ENCODE peak calls at places on chromosome 12, in five cellular contexts. V is CD8-positive, alpha-beta memory T cell; O is kidney; A is adrenal gland; Q is prostate gland. R is an unnamed sample.

GRCh38 chr12:25054783-25055144 is 105.9 kb upstream of the BCAT1 start:
- DNase-seq in V (peak), O (no peak), A (no peak), Q (no peak), R (no peak)

GRCh38 chr12:28793767-28794166 is 355.3 kb upstream of the FAR2 start:
- DNase-seq in V (no peak), O (no peak), A (no peak), Q (no peak), R (no peak)

GRCh38 chr12:128661216-128661550 is 162.6 kb downstream of the SLC15A4 start:
- DNase-seq in V (no peak), O (no peak), A (no peak), Q (no peak), R (peak)

GRCh38 chr12:34401659-34402227 is 379.4 kb downstream of the ALG10 start:
- DNase-seq in V (no peak), O (peak), A (peak), Q (peak), R (peak)

GRCh38 chr12:57372233-57372632 is 58.6 kb downstream of the R3HDM2 start:
- DNase-seq in V (no peak), O (no peak), A (peak), Q (no peak), R (no peak)

GRCh38 chr12:54624316-54625279 is 10.1 kb downstream of the LACRT start:
- DNase-seq in V (no peak), O (no peak), A (peak), Q (no peak), R (no peak)

GRCh38 chr12:120252071-120252906 is 13.2 kb downstream of the PXN start:
- DNase-seq in V (peak), O (no peak), A (no peak), Q (no peak), R (no peak)

GRCh38 chr12:82817368-82817767 is 130.7 kb downstream of the TMTC2 start:
- DNase-seq in V (no peak), O (no peak), A (no peak), Q (no peak), R (no peak)

GRCh38 chr12:40559865-40560264 is 132.4 kb upstream of the CNTN1 start:
- DNase-seq in V (no peak), O (no peak), A (no peak), Q (no peak), R (no peak)

GRCh38 chr12:118164798-118165486 is 29.0 kb downstream of the PEBP1 start:
- DNase-seq in V (no peak), O (no peak), A (peak), Q (no peak), R (no peak)

GRCh38 chr12:12333407-12333831 is 16.6 kb downstream of the MANSC1 start:
- DNase-seq in V (no peak), O (no peak), A (peak), Q (no peak), R (peak)

GRCh38 chr12:106080111-106080732 is 58.5 kb downstream of the NUAK1 start:
- DNase-seq in V (no peak), O (no peak), A (no peak), Q (no peak), R (no peak)

GRCh38 chr12:102480401-102480800 is at the start of gene IGF1:
- DNase-seq in V (no peak), O (no peak), A (no peak), Q (no peak), R (no peak)

GRCh38 chr12:18430425-18431048 is 169.2 kb downstream of the PIK3C2G start:
- DNase-seq in V (no peak), O (no peak), A (peak), Q (peak), R (no peak)

GRCh38 chr12:70741266-70741665 is 104.0 kb upstream of the PTPRB start:
- DNase-seq in V (no peak), O (no peak), A (no peak), Q (no peak), R (no peak)

GRCh38 chr12:45762185-45763110 is 32.9 kb downstream of the ARID2 start:
- DNase-seq in V (peak), O (no peak), A (no peak), Q (peak), R (no peak)

DNA sequence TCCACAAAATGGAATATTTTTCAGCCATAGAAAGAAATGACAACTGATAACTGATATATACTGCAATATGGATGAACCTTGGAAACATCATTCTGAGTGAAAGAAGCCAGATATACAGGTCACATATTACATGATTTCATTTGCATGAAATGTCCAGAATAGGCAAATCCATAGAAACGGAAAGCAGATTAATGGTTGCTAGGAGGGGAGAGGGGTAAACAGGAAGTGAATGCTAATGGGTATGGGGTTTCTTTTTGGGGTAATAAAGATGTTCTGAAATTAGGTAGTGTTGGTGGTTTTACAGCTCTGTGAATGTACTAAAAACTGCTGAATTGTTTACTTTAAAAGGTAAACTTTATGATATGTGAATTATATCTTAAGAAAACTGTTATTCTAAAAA is 6.5 kb downstream of the RAD51AP1 start:
- DNase-seq in V (no peak), O (no peak), A (no peak), Q (no peak), R (no peak)
- H3K27ac ChIP-seq in V (no peak), O (no peak), A (no peak), Q (no peak), R (no peak)

GRCh38 chr12:123065666-123066457 is 85.0 kb downstream of the PITPNM2 start:
- DNase-seq in V (no peak), O (peak), A (no peak), Q (no peak), R (no peak)
- H3K27ac ChIP-seq in V (no peak), O (no peak), A (no peak), Q (no peak), R (peak)

GRCh38 chr12:75558262-75558661 is 46.9 kb upstream of the KRR1 start:
- DNase-seq in V (no peak), O (no peak), A (no peak), Q (no peak), R (no peak)
- H3K27ac ChIP-seq in V (no peak), O (no peak), A (no peak), Q (no peak), R (no peak)

DNA sequence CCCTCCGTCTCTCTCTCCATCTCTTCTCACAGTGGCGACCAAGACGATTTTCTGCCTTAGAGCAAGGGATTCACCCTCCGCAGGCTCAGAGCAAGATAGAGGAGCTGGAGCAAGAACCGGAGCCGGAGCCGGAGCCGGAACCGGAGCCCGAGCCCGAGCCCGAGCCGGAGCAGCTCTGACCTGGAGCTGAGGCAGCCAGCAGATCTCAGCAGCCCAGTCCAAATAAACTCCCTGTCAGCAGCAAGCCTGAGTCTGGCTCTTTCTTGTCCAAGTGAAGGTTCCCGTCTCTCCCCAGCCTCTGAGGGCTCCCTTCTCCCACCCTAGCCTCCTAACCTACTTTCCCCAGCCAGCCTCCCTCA is 5.9 kb downstream of the LAG3 start:
- DNase-seq in V (no peak), O (peak), A (peak), Q (no peak), R (peak)
- H3K27ac ChIP-seq in V (no peak), O (peak), A (peak), Q (peak), R (peak)

DNA sequence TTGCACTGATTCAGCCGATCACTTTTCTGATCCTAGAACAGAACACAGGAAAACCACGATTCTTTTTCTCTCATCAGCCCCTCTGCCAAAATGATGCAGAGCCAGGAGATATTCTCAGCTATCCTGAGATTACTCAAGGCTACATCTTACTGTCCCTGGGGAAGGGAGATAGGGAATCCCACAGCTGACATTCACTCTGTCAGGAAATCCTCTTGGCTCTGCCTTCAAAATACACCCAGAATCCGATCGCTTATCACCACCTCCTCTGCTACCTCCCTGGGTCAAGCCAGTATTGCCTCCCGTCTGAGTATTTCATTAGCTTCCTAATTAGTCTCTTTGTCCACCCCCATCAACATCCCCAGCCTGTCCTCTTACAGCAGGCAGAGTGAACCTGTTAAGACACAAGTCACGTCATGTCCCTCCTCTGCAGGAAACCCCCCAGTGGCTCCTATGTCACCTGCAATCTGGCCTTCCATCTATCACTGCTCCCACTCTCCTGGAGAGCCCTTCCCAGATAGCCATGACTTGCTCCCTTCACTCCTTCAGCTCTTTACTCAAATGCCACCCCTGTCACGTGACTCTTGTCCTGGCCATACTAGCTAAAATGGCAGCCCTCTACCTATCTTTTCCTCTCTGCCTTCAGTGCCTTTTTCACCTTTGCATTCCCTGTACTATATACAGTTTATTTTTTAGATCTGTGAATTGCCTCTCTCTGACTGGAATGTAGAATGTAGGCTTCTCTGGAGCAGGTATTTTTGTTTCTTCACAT is 70.3 kb downstream of the GALNT4 start:
- DNase-seq in V (no peak), O (no peak), A (no peak), Q (no peak), R (no peak)
- H3K27ac ChIP-seq in V (no peak), O (peak), A (no peak), Q (no peak), R (peak)

DNA sequence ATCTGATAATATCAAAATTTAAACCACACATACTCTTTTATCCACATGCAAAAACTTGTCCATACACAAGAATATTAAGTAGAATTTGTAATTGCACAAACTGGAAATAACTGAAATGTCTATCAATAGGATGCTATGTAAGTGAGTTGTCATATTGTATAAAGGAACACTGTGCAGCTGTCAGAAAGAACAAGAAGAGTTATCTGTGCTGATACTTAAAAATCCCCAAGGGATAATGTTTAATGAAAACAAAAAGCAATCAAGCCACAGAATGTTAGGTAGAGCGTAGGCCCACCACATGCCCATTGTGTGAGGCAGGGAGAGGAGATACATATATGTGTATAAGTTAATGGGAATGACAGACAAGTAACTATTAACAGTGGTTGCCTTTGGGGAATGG is 25.9 kb upstream of the HIGD1C start:
- DNase-seq in V (no peak), O (no peak), A (no peak), Q (no peak), R (no peak)
- H3K27ac ChIP-seq in V (no peak), O (peak), A (peak), Q (peak), R (peak)

GRCh38 chr12:2165021-2165420 is 112.2 kb downstream of the CACNA1C start:
- DNase-seq in V (no peak), O (no peak), A (no peak), Q (no peak), R (no peak)

GRCh38 chr12:2163172-2163927 is 110.6 kb downstream of the CACNA1C start:
- DNase-seq in V (no peak), O (peak), A (peak), Q (no peak), R (peak)

GRCh38 chr12:2161478-2161877 is 108.7 kb downstream of the CACNA1C start:
- DNase-seq in V (no peak), O (peak), A (peak), Q (peak), R (peak)

GRCh38 chr12:2156333-2156732 is 103.5 kb downstream of the CACNA1C start:
- DNase-seq in V (no peak), O (no peak), A (no peak), Q (no peak), R (no peak)

GRCh38 chr12:2160043-2160442 is 107.3 kb downstream of the CACNA1C start:
- DNase-seq in V (no peak), O (no peak), A (no peak), Q (peak), R (no peak)
- H3K27ac ChIP-seq in V (no peak), O (no peak), A (no peak), Q (peak), R (peak)

GRCh38 chr12:21657336-21658077 is at the start of gene LDHB:
- DNase-seq in V (peak), O (peak), A (peak), Q (peak), R (peak)

GRCh38 chr12:21659383-21659782 is 1.7 kb upstream of the LDHB start:
- DNase-seq in V (no peak), O (no peak), A (no peak), Q (no peak), R (no peak)

GRCh38 chr12:21655594-21655993 is 2.0 kb downstream of the LDHB start:
- DNase-seq in V (no peak), O (no peak), A (no peak), Q (no peak), R (no peak)

GRCh38 chr12:21651821-21652220 is 5.8 kb downstream of the LDHB start:
- DNase-seq in V (no peak), O (no peak), A (no peak), Q (no peak), R (no peak)

GRCh38 chr12:21656931-21657335 is 709 bp downstream of the LDHB start:
- DNase-seq in V (peak), O (no peak), A (peak), Q (peak), R (no peak)
- H3K27ac ChIP-seq in V (peak), O (peak), A (peak), Q (peak), R (peak)

GRCh38 chr12:124680863-124681778 is 113.7 kb upstream of the NCOR2 start:
- DNase-seq in V (no peak), O (peak), A (peak), Q (no peak), R (peak)
- H3K27ac ChIP-seq in V (no peak), O (no peak), A (peak), Q (peak), R (peak)

R was measured in uterus.